ENCODE peak calls at places on chromosomes 16 and 17, in ten cellular contexts. One of them, this sample, is unnamed.

GRCh38 chr17:34580685-34581445 is 1.5 kb downstream of the TMEM132E start:
- DNase-seq in prostate gland: no peak
- DNase-seq in heart right ventricle: no peak
- DNase-seq in tibial artery: no peak
- DNase-seq in substantia nigra: no peak
- DNase-seq in Panc1: no peak
- DNase-seq in ovary: no peak
- DNase-seq in psoas muscle: no peak
- DNase-seq in aorta: no peak
- DNase-seq in HCT116: no peak
- DNase-seq in this sample: no peak

GRCh38 chr16:48277158-48277557 is 29.8 kb upstream of the ABCC11 start:
- DNase-seq in prostate gland: no peak
- DNase-seq in heart right ventricle: no peak
- DNase-seq in tibial artery: no peak
- DNase-seq in substantia nigra: no peak
- DNase-seq in Panc1: no peak
- DNase-seq in ovary: peak
- DNase-seq in psoas muscle: no peak
- DNase-seq in aorta: no peak
- DNase-seq in HCT116: no peak
- DNase-seq in this sample: no peak

GRCh38 chr17:65261682-65262636 is 124.8 kb downstream of the RGS9 start:
- DNase-seq in prostate gland: no peak
- DNase-seq in heart right ventricle: no peak
- DNase-seq in tibial artery: no peak
- DNase-seq in substantia nigra: no peak
- DNase-seq in Panc1: no peak
- DNase-seq in ovary: no peak
- DNase-seq in psoas muscle: no peak
- DNase-seq in aorta: no peak
- DNase-seq in HCT116: no peak
- DNase-seq in this sample: no peak

GRCh38 chr16:50235581-50235980 is 30.8 kb upstream of the ADCY7 start:
- DNase-seq in prostate gland: no peak
- DNase-seq in heart right ventricle: no peak
- DNase-seq in tibial artery: no peak
- DNase-seq in substantia nigra: no peak
- DNase-seq in Panc1: no peak
- DNase-seq in ovary: no peak
- DNase-seq in psoas muscle: no peak
- DNase-seq in aorta: no peak
- DNase-seq in HCT116: no peak
- DNase-seq in this sample: no peak

GRCh38 chr17:76709077-76709950 is 1.5 kb downstream of the MXRA7 start:
- DNase-seq in prostate gland: peak
- DNase-seq in heart right ventricle: peak
- DNase-seq in tibial artery: peak
- DNase-seq in substantia nigra: peak
- DNase-seq in Panc1: no peak
- DNase-seq in ovary: peak
- DNase-seq in psoas muscle: peak
- DNase-seq in aorta: peak
- DNase-seq in HCT116: no peak
- DNase-seq in this sample: no peak

GRCh38 chr17:40947929-40948328 is 10.5 kb upstream of the KRT23 start:
- DNase-seq in prostate gland: no peak
- DNase-seq in heart right ventricle: no peak
- DNase-seq in tibial artery: no peak
- DNase-seq in substantia nigra: no peak
- DNase-seq in Panc1: no peak
- DNase-seq in ovary: no peak
- DNase-seq in psoas muscle: no peak
- DNase-seq in aorta: no peak
- DNase-seq in HCT116: no peak
- DNase-seq in this sample: no peak

GRCh38 chr17:39225974-39226683 is 384 bp upstream of the STAC2 start:
- DNase-seq in prostate gland: peak
- DNase-seq in heart right ventricle: peak
- DNase-seq in tibial artery: peak
- DNase-seq in substantia nigra: no peak
- DNase-seq in Panc1: no peak
- DNase-seq in ovary: peak
- DNase-seq in psoas muscle: peak
- DNase-seq in aorta: peak
- DNase-seq in HCT116: no peak
- DNase-seq in this sample: peak

GRCh38 chr16:13896543-13897182 is 23.3 kb upstream of the ERCC4 start:
- DNase-seq in prostate gland: no peak
- DNase-seq in heart right ventricle: no peak
- DNase-seq in tibial artery: no peak
- DNase-seq in substantia nigra: no peak
- DNase-seq in Panc1: no peak
- DNase-seq in ovary: no peak
- DNase-seq in psoas muscle: no peak
- DNase-seq in aorta: no peak
- DNase-seq in HCT116: peak
- DNase-seq in this sample: no peak

GRCh38 chr17:7685533-7686220 is 1.6 kb downstream of the TP53 start:
- DNase-seq in prostate gland: peak
- DNase-seq in heart right ventricle: peak
- DNase-seq in tibial artery: peak
- DNase-seq in substantia nigra: peak
- DNase-seq in Panc1: peak
- DNase-seq in ovary: peak
- DNase-seq in psoas muscle: peak
- DNase-seq in aorta: peak
- DNase-seq in HCT116: peak
- DNase-seq in this sample: peak

GRCh38 chr16:15610369-15610871 is 32.5 kb downstream of the MARF1 start:
- DNase-seq in prostate gland: no peak
- DNase-seq in heart right ventricle: no peak
- DNase-seq in tibial artery: no peak
- DNase-seq in substantia nigra: no peak
- DNase-seq in Panc1: no peak
- DNase-seq in ovary: no peak
- DNase-seq in psoas muscle: no peak
- DNase-seq in aorta: no peak
- DNase-seq in HCT116: no peak
- DNase-seq in this sample: no peak

GRCh38 chr17:54813896-54814295 is 86.8 kb upstream of the TOM1L1 start:
- DNase-seq in prostate gland: no peak
- DNase-seq in heart right ventricle: no peak
- DNase-seq in tibial artery: no peak
- DNase-seq in substantia nigra: no peak
- DNase-seq in Panc1: no peak
- DNase-seq in ovary: no peak
- DNase-seq in psoas muscle: no peak
- DNase-seq in aorta: no peak
- DNase-seq in HCT116: peak
- DNase-seq in this sample: no peak

GRCh38 chr16:75092777-75093176 is 23.8 kb downstream of the LDHD start:
- DNase-seq in prostate gland: no peak
- DNase-seq in heart right ventricle: no peak
- DNase-seq in tibial artery: no peak
- DNase-seq in substantia nigra: no peak
- DNase-seq in Panc1: no peak
- DNase-seq in ovary: no peak
- DNase-seq in psoas muscle: no peak
- DNase-seq in aorta: no peak
- DNase-seq in HCT116: no peak
- DNase-seq in this sample: no peak

GRCh38 chr16:11405331-11406176 is 60.3 kb downstream of the RMI2 start:
- DNase-seq in prostate gland: no peak
- DNase-seq in heart right ventricle: no peak
- DNase-seq in tibial artery: no peak
- DNase-seq in substantia nigra: no peak
- DNase-seq in Panc1: peak
- DNase-seq in ovary: no peak
- DNase-seq in psoas muscle: no peak
- DNase-seq in aorta: peak
- DNase-seq in HCT116: peak
- DNase-seq in this sample: no peak

GRCh38 chr16:49661465-49662187 is 194.3 kb downstream of the ZNF423 start:
- DNase-seq in prostate gland: no peak
- DNase-seq in heart right ventricle: no peak
- DNase-seq in tibial artery: no peak
- DNase-seq in substantia nigra: no peak
- DNase-seq in Panc1: no peak
- DNase-seq in ovary: no peak
- DNase-seq in psoas muscle: peak
- DNase-seq in aorta: no peak
- DNase-seq in HCT116: no peak
- DNase-seq in this sample: no peak

GRCh38 chr17:22512997-22513538 is 820.7 kb downstream of the KCNJ18 start:
- DNase-seq in prostate gland: no peak
- DNase-seq in heart right ventricle: no peak
- DNase-seq in tibial artery: no peak
- DNase-seq in substantia nigra: no peak
- DNase-seq in Panc1: no peak
- DNase-seq in ovary: no peak
- DNase-seq in psoas muscle: no peak
- DNase-seq in aorta: no peak
- DNase-seq in HCT116: no peak
- DNase-seq in this sample: no peak

GRCh38 chr17:56898874-56899273 is 15.0 kb downstream of the TRIM25 start:
- DNase-seq in prostate gland: no peak
- DNase-seq in heart right ventricle: no peak
- DNase-seq in tibial artery: peak
- DNase-seq in substantia nigra: no peak
- DNase-seq in Panc1: no peak
- DNase-seq in ovary: no peak
- DNase-seq in psoas muscle: no peak
- DNase-seq in aorta: no peak
- DNase-seq in HCT116: no peak
- DNase-seq in this sample: no peak
- H3K27ac ChIP-seq in prostate gland: no peak
- H3K27ac ChIP-seq in heart right ventricle: no peak
- H3K27ac ChIP-seq in tibial artery: no peak
- H3K27ac ChIP-seq in substantia nigra: no peak
- H3K27ac ChIP-seq in Panc1: no peak
- H3K27ac ChIP-seq in ovary: no peak
- H3K27ac ChIP-seq in psoas muscle: no peak
- H3K27ac ChIP-seq in aorta: no peak
- H3K27ac ChIP-seq in HCT116: no peak
- H3K27ac ChIP-seq in this sample: no peak

DNA sequence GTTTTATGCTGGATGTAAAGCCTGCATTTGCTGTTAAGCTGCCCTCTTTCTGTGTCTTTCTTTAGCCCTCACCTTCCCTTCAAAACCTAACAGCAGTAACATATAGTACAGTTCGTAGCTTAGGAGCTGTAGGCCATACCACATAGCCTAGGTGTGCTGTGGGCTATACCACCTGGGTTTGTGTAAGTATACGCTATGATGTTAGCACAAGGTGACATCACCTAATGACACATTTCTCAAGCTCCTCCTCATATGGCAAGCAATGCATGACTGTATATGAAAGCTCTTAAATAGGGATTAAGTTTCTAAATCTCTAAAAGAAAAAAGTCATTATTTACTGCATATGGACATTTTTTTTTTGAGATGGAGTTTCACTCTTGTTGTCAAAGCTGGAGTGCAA is 57.8 kb upstream of the TMEM97 start:
- DNase-seq in prostate gland: no peak
- DNase-seq in heart right ventricle: no peak
- DNase-seq in tibial artery: no peak
- DNase-seq in substantia nigra: no peak
- DNase-seq in Panc1: no peak
- DNase-seq in ovary: no peak
- DNase-seq in psoas muscle: no peak
- DNase-seq in aorta: no peak
- DNase-seq in HCT116: no peak
- DNase-seq in this sample: no peak
- H3K27ac ChIP-seq in prostate gland: no peak
- H3K27ac ChIP-seq in heart right ventricle: no peak
- H3K27ac ChIP-seq in tibial artery: no peak
- H3K27ac ChIP-seq in substantia nigra: no peak
- H3K27ac ChIP-seq in Panc1: no peak
- H3K27ac ChIP-seq in ovary: no peak
- H3K27ac ChIP-seq in psoas muscle: no peak
- H3K27ac ChIP-seq in aorta: no peak
- H3K27ac ChIP-seq in HCT116: no peak
- H3K27ac ChIP-seq in this sample: no peak

GRCh38 chr17:62927083-62927482 is 39.0 kb upstream of the TANC2 start:
- DNase-seq in prostate gland: no peak
- DNase-seq in heart right ventricle: no peak
- DNase-seq in tibial artery: no peak
- DNase-seq in substantia nigra: no peak
- DNase-seq in Panc1: no peak
- DNase-seq in ovary: no peak
- DNase-seq in psoas muscle: no peak
- DNase-seq in aorta: no peak
- DNase-seq in HCT116: no peak
- DNase-seq in this sample: no peak

GRCh38 chr17:62920300-62920699 is 45.7 kb upstream of the TANC2 start:
- DNase-seq in prostate gland: no peak
- DNase-seq in heart right ventricle: no peak
- DNase-seq in tibial artery: no peak
- DNase-seq in substantia nigra: no peak
- DNase-seq in Panc1: no peak
- DNase-seq in ovary: no peak
- DNase-seq in psoas muscle: no peak
- DNase-seq in aorta: no peak
- DNase-seq in HCT116: no peak
- DNase-seq in this sample: no peak

GRCh38 chr17:62925267-62925836 is 40.7 kb upstream of the TANC2 start:
- DNase-seq in prostate gland: no peak
- DNase-seq in heart right ventricle: no peak
- DNase-seq in tibial artery: no peak
- DNase-seq in substantia nigra: no peak
- DNase-seq in Panc1: no peak
- DNase-seq in ovary: no peak
- DNase-seq in psoas muscle: no peak
- DNase-seq in aorta: no peak
- DNase-seq in HCT116: no peak
- DNase-seq in this sample: no peak

GRCh38 chr17:62921837-62922236 is 44.2 kb upstream of the TANC2 start:
- DNase-seq in prostate gland: no peak
- DNase-seq in heart right ventricle: no peak
- DNase-seq in tibial artery: no peak
- DNase-seq in substantia nigra: no peak
- DNase-seq in Panc1: no peak
- DNase-seq in ovary: no peak
- DNase-seq in psoas muscle: no peak
- DNase-seq in aorta: no peak
- DNase-seq in HCT116: no peak
- DNase-seq in this sample: no peak

GRCh38 chr17:62923515-62924150 is 42.4 kb upstream of the TANC2 start:
- DNase-seq in prostate gland: no peak
- DNase-seq in heart right ventricle: no peak
- DNase-seq in tibial artery: no peak
- DNase-seq in substantia nigra: no peak
- DNase-seq in Panc1: no peak
- DNase-seq in ovary: no peak
- DNase-seq in psoas muscle: no peak
- DNase-seq in aorta: no peak
- DNase-seq in HCT116: no peak
- DNase-seq in this sample: no peak
- H3K27ac ChIP-seq in prostate gland: no peak
- H3K27ac ChIP-seq in heart right ventricle: no peak
- H3K27ac ChIP-seq in tibial artery: no peak
- H3K27ac ChIP-seq in substantia nigra: no peak
- H3K27ac ChIP-seq in Panc1: no peak
- H3K27ac ChIP-seq in ovary: no peak
- H3K27ac ChIP-seq in psoas muscle: no peak
- H3K27ac ChIP-seq in aorta: no peak
- H3K27ac ChIP-seq in HCT116: no peak
- H3K27ac ChIP-seq in this sample: no peak

GRCh38 chr16:4115941-4116327 is 308 bp downstream of the ADCY9 start:
- DNase-seq in prostate gland: no peak
- DNase-seq in heart right ventricle: no peak
- DNase-seq in tibial artery: no peak
- DNase-seq in substantia nigra: no peak
- DNase-seq in Panc1: no peak
- DNase-seq in ovary: no peak
- DNase-seq in psoas muscle: no peak
- DNase-seq in aorta: peak
- DNase-seq in HCT116: no peak
- DNase-seq in this sample: no peak
- H3K27ac ChIP-seq in prostate gland: no peak
- H3K27ac ChIP-seq in heart right ventricle: peak
- H3K27ac ChIP-seq in tibial artery: peak
- H3K27ac ChIP-seq in substantia nigra: no peak
- H3K27ac ChIP-seq in Panc1: no peak
- H3K27ac ChIP-seq in ovary: peak
- H3K27ac ChIP-seq in psoas muscle: peak
- H3K27ac ChIP-seq in aorta: peak
- H3K27ac ChIP-seq in HCT116: no peak
- H3K27ac ChIP-seq in this sample: no peak